ENCODE peak calls at places on chromosome 10, in eight cellular contexts. M is PC-3; N is body of pancreas; X is mammary epithelial cell; S is naive thymus-derived CD4-positive, alpha-beta T cell; O is left ventricle myocardium inferior; I is aorta; K is PC-9. F is an unnamed sample.
A peak's percentile ranks its signal among the peaks of the same experiment; 100 is the strongest.

GRCh38 chr10:29828978-29829377 is 194.2 kb upstream of the SVIL start:
- DNase-seq in N (no peak), K (no peak), X (no peak), I (no peak), M (no peak), O (no peak), S (no peak), F (no peak)

GRCh38 chr10:13759167-13759566 is 172.4 kb downstream of the PRPF18 start:
- DNase-seq in S (no peak), I (no peak), N (peak; percentile 46), O (no peak), M (no peak), X (no peak), K (no peak), F (no peak)

GRCh38 chr10:43000021-43000411 is 76.9 kb upstream of the RET start:
- DNase-seq in O (no peak), K (no peak), S (no peak), M (no peak), X (no peak), N (no peak), I (no peak), F (no peak)

GRCh38 chr10:127195041-127195506 is 1.3 kb downstream of the INSYN2A start:
- DNase-seq in K (no peak), N (no peak), M (no peak), I (no peak), O (no peak), S (no peak), X (no peak), F (no peak)

GRCh38 chr10:31581741-31582323 is 262.8 kb downstream of the ZEB1 start:
- DNase-seq in N (peak; percentile 21), M (peak; percentile 59), S (no peak), K (no peak), I (no peak), O (no peak), X (no peak), F (no peak)

GRCh38 chr10:109018892-109019507 is 904.3 kb downstream of the XPNPEP1 start:
- DNase-seq in M (peak; percentile 63), X (peak; percentile 2), I (no peak), S (no peak), N (no peak), O (no peak), K (no peak), F (no peak)

GRCh38 chr10:80701706-80702105 is 164.0 kb downstream of the SH2D4B start:
- DNase-seq in X (no peak), K (no peak), I (no peak), O (no peak), S (no peak), N (no peak), M (no peak), F (no peak)

GRCh38 chr10:29386347-29386999 is 97.6 kb downstream of the LYZL1 start:
- DNase-seq in K (no peak), O (no peak), M (peak; percentile 38), N (no peak), S (peak; percentile 5), X (peak; percentile 11), I (no peak), F (peak; percentile 34)

GRCh38 chr10:73865459-73866442 is 8.6 kb downstream of the CAMK2G start:
- DNase-seq in S (peak; percentile 32), O (peak; percentile 57), N (peak; percentile 55), I (no peak), M (no peak), K (no peak), X (no peak), F (no peak)

GRCh38 chr10:131567279-131568162 is 256.0 kb upstream of the TCERG1L start:
- DNase-seq in O (no peak), S (no peak), M (no peak), K (no peak), I (no peak), X (no peak), N (no peak), F (no peak)

GRCh38 chr10:30594077-30594476 is 35.5 kb downstream of the LYZL2 start:
- DNase-seq in S (no peak), K (no peak), N (no peak), I (no peak), M (no peak), X (no peak), O (no peak), F (no peak)

GRCh38 chr10:60172363-60172990 is 217.2 kb downstream of the ANK3 start:
- DNase-seq in X (peak; percentile 72), I (no peak), K (peak; percentile 84), N (no peak), M (peak; percentile 95), O (no peak), S (no peak), F (no peak)

GRCh38 chr10:60170250-60170649 is 219.4 kb downstream of the ANK3 start:
- DNase-seq in X (peak; percentile 39), O (no peak), K (no peak), N (no peak), M (peak; percentile 97), S (no peak), I (no peak), F (no peak)

GRCh38 chr10:60167056-60167455 is 222.6 kb downstream of the ANK3 start:
- DNase-seq in K (no peak), M (no peak), X (no peak), S (no peak), O (no peak), I (no peak), N (no peak), F (no peak)

GRCh38 chr10:60171436-60172013 is 218.2 kb downstream of the ANK3 start:
- DNase-seq in K (peak; percentile 91), N (no peak), O (no peak), I (no peak), S (no peak), M (peak; percentile 99), X (peak; percentile 26), F (no peak)

DNA sequence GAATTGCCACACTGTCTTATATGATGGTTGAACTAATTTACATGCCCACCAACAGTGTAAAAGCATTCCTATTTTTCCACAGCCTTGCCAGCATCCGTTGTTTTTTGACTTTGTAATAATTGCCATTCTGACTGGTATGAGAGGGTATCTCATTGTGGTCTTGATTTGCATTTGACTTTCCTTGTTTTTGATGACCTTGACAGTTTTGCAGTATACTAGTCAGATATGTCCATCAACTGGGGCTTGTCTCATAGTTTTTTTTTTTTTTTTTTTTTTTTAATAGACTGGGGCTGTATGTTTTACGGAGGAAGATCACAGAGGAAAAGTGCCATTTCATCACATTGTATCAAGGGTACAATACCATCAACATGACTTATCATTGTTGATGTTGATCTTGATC is 220.6 kb downstream of the ANK3 start:
- DNase-seq in I (no peak), N (no peak), X (no peak), S (no peak), K (no peak), M (no peak), O (no peak), F (no peak)
- H3K4me1 ChIP-seq in I (no peaks in the 10 kb centered on the region), N (no peaks in the 10 kb centered on the region), X (peaks cover 9% of the 10 kb centered on the region), S (no peaks in the 10 kb centered on the region), K (peaks cover 39% of the 10 kb centered on the region), M (peaks cover 65% of the 10 kb centered on the region), O (no peaks in the 10 kb centered on the region), F (peaks cover 2% of the 10 kb centered on the region)

DNA sequence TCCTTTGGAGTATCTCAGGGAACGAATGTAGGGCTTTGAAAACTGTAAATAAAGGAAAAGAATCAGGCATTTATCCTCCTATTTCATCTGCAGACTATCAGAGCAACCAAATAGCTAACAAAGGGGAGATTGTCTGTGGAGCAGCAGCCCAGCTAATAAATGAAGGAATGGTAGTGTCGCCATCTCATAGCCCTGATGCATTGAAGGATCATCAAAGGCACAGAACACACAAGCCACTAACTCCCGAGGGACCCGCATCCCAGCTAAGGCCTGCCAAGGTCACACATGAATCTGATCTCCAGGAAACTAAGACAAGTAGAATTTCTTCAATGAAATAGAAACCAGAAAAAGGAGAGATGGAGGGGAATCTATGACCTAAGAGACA is 38.2 kb downstream of the CALML5 start:
- DNase-seq in S (no peak), X (no peak), I (no peak), M (no peak), N (no peak), K (no peak), O (no peak), F (no peak)
- H3K4me1 ChIP-seq in S (peaks cover 10% of the 10 kb centered on the region), X (peaks cover 14% of the 10 kb centered on the region), I (no peaks in the 10 kb centered on the region), M (peaks cover 12% of the 10 kb centered on the region), N (peaks cover 7% of the 10 kb centered on the region), K (peaks cover 17% of the 10 kb centered on the region), O (no peaks in the 10 kb centered on the region), F (no peaks in the 10 kb centered on the region)

GRCh38 chr10:11600280-11600679 is 11.2 kb downstream of the USP6NL start:
- DNase-seq in O (no peak), M (no peak), I (no peak), S (no peak), K (no peak), N (no peak), X (no peak), F (no peak)

GRCh38 chr10:11602919-11603523 is 8.4 kb downstream of the USP6NL start:
- DNase-seq in M (peak; percentile 51), K (peak; percentile 94), S (no peak), O (no peak), I (no peak), N (no peak), X (peak; percentile 19), F (no peak)

GRCh38 chr10:11603741-11604140 is 7.7 kb downstream of the USP6NL start:
- DNase-seq in I (no peak), M (no peak), N (no peak), X (no peak), O (no peak), S (no peak), K (no peak), F (no peak)

GRCh38 chr10:11601670-11602069 is 9.8 kb downstream of the USP6NL start:
- DNase-seq in M (no peak), O (no peak), S (no peak), I (no peak), K (no peak), X (no peak), N (no peak), F (no peak)

GRCh38 chr10:11602357-11602756 is 9.1 kb downstream of the USP6NL start:
- DNase-seq in M (no peak), O (no peak), I (no peak), S (no peak), N (no peak), K (no peak), X (no peak), F (no peak)
- H3K4me1 ChIP-seq in M (peaks cover 14% of the 10 kb centered on the region), O (peaks cover 7% of the 10 kb centered on the region), I (no peaks in the 10 kb centered on the region), S (peaks cover 12% of the 10 kb centered on the region), N (peaks cover 20% of the 10 kb centered on the region), K (peaks cover 29% of the 10 kb centered on the region), X (no peaks in the 10 kb centered on the region), F (no peaks in the 10 kb centered on the region)

DNA sequence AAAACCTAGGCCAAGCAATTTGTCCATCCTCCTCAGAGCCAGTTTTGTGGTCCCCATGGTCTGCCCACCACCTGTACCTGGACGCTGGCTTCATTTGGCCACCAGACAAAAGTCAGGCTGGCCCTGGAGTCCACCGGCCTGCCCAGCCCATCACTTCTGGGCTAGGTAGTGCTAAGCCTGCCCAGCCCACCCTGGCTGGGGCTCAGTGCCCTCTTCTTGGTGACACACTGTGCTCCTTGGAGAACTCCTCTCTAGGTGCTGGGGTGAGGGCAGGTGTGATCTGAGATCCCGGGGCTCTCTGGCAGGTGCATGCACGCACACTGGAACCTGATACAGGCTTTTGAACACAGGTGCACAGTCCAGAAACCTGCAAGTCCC is 1.1 kb downstream of the AIFM2 start:
- DNase-seq in I (peak; percentile 71), X (no peak), M (no peak), K (no peak), S (no peak), O (no peak), N (no peak), F (no peak)
- H3K4me1 ChIP-seq in I (no peaks in the 10 kb centered on the region), X (peaks cover 19% of the 10 kb centered on the region), M (peaks cover 31% of the 10 kb centered on the region), K (peaks cover 20% of the 10 kb centered on the region), S (peaks cover 6% of the 10 kb centered on the region), O (peaks cover 37% of the 10 kb centered on the region), N (peaks cover 17% of the 10 kb centered on the region), F (peaks cover 13% of the 10 kb centered on the region)

F was measured in HAP-1.